ENCODE peak calls at places on chromosomes 6 and 20, in eight cellular contexts. One of them, this sample, is unnamed.
A peak's percentile ranks its signal among the peaks of the same experiment; 100 is the strongest.

GRCh38 chr6:151240036-151240685 is 394 bp downstream of the AKAP12 start:
- DNase-seq in uterus: peak; percentile 85
- DNase-seq in IMR-90: peak; percentile 64
- DNase-seq in A673: peak; percentile 88
- DNase-seq in GM12878: no peak
- DNase-seq in body of pancreas: peak; percentile 52
- DNase-seq in brain microvascular endothelial cell: peak; percentile 90
- DNase-seq in heart left ventricle: peak; percentile 83
- DNase-seq in this sample: peak; percentile 93

GRCh38 chr6:29537714-29538403 is 21.7 kb downstream of the UBD start:
- DNase-seq in GM12878: no peak
- DNase-seq in heart left ventricle: no peak
- DNase-seq in uterus: no peak
- DNase-seq in body of pancreas: no peak
- DNase-seq in IMR-90: no peak
- DNase-seq in A673: no peak
- DNase-seq in brain microvascular endothelial cell: no peak
- DNase-seq in this sample: no peak

GRCh38 chr6:46451343-46451742 is 39.9 kb downstream of the RCAN2 start:
- DNase-seq in body of pancreas: no peak
- DNase-seq in A673: no peak
- DNase-seq in uterus: no peak
- DNase-seq in GM12878: no peak
- DNase-seq in brain microvascular endothelial cell: no peak
- DNase-seq in heart left ventricle: no peak
- DNase-seq in IMR-90: peak; percentile 7
- DNase-seq in this sample: no peak

GRCh38 chr6:35955071-35955470 is 34.2 kb upstream of the SRPK1 start:
- DNase-seq in heart left ventricle: no peak
- DNase-seq in IMR-90: peak; percentile 64
- DNase-seq in A673: no peak
- DNase-seq in GM12878: no peak
- DNase-seq in brain microvascular endothelial cell: peak; percentile 29
- DNase-seq in body of pancreas: no peak
- DNase-seq in uterus: no peak
- DNase-seq in this sample: peak; percentile 56

GRCh38 chr20:38321959-38322598 is 18.1 kb downstream of the BPI start:
- DNase-seq in heart left ventricle: no peak
- DNase-seq in A673: peak; percentile 63
- DNase-seq in body of pancreas: peak; percentile 36
- DNase-seq in uterus: peak; percentile 60
- DNase-seq in GM12878: no peak
- DNase-seq in brain microvascular endothelial cell: peak; percentile 73
- DNase-seq in IMR-90: peak; percentile 73
- DNase-seq in this sample: peak; percentile 88

GRCh38 chr6:88922775-88923548 is 40.5 kb downstream of the RNGTT start:
- DNase-seq in A673: no peak
- DNase-seq in heart left ventricle: no peak
- DNase-seq in uterus: no peak
- DNase-seq in brain microvascular endothelial cell: peak; percentile 7
- DNase-seq in body of pancreas: no peak
- DNase-seq in IMR-90: peak; percentile 8
- DNase-seq in GM12878: no peak
- DNase-seq in this sample: no peak

GRCh38 chr20:34604980-34605788 is 46.7 kb downstream of the MAP1LC3A start:
- DNase-seq in brain microvascular endothelial cell: peak; percentile 47
- DNase-seq in body of pancreas: peak; percentile 7
- DNase-seq in GM12878: no peak
- DNase-seq in uterus: no peak
- DNase-seq in A673: no peak
- DNase-seq in IMR-90: peak; percentile 83
- DNase-seq in heart left ventricle: no peak
- DNase-seq in this sample: peak; percentile 76

GRCh38 chr6:40545954-40546353 is 41.2 kb downstream of the LRFN2 start:
- DNase-seq in IMR-90: no peak
- DNase-seq in uterus: no peak
- DNase-seq in A673: no peak
- DNase-seq in body of pancreas: no peak
- DNase-seq in brain microvascular endothelial cell: no peak
- DNase-seq in GM12878: no peak
- DNase-seq in heart left ventricle: no peak
- DNase-seq in this sample: no peak

GRCh38 chr20:25539742-25540201 is 45.6 kb downstream of the NINL start:
- DNase-seq in heart left ventricle: no peak
- DNase-seq in GM12878: no peak
- DNase-seq in brain microvascular endothelial cell: no peak
- DNase-seq in IMR-90: peak; percentile 52
- DNase-seq in A673: no peak
- DNase-seq in body of pancreas: no peak
- DNase-seq in uterus: no peak
- DNase-seq in this sample: no peak

GRCh38 chr6:51350308-51350904 is 531.7 kb downstream of the TFAP2B start:
- DNase-seq in GM12878: no peak
- DNase-seq in uterus: no peak
- DNase-seq in heart left ventricle: no peak
- DNase-seq in body of pancreas: no peak
- DNase-seq in brain microvascular endothelial cell: peak; percentile 8
- DNase-seq in A673: peak; percentile 27
- DNase-seq in IMR-90: no peak
- DNase-seq in this sample: peak; percentile 18

GRCh38 chr6:157461000-157461915 is 80.3 kb downstream of the ZDHHC14 start:
- DNase-seq in A673: no peak
- DNase-seq in body of pancreas: peak; percentile 89
- DNase-seq in uterus: no peak
- DNase-seq in brain microvascular endothelial cell: peak; percentile 48
- DNase-seq in IMR-90: peak; percentile 85
- DNase-seq in GM12878: peak; percentile 92
- DNase-seq in heart left ventricle: no peak
- DNase-seq in this sample: peak; percentile 80

GRCh38 chr6:94953867-94954631 is 623.3 kb upstream of the MANEA start:
- DNase-seq in uterus: no peak
- DNase-seq in IMR-90: no peak
- DNase-seq in body of pancreas: no peak
- DNase-seq in brain microvascular endothelial cell: no peak
- DNase-seq in GM12878: peak; percentile 1
- DNase-seq in heart left ventricle: no peak
- DNase-seq in A673: no peak
- DNase-seq in this sample: no peak

DNA sequence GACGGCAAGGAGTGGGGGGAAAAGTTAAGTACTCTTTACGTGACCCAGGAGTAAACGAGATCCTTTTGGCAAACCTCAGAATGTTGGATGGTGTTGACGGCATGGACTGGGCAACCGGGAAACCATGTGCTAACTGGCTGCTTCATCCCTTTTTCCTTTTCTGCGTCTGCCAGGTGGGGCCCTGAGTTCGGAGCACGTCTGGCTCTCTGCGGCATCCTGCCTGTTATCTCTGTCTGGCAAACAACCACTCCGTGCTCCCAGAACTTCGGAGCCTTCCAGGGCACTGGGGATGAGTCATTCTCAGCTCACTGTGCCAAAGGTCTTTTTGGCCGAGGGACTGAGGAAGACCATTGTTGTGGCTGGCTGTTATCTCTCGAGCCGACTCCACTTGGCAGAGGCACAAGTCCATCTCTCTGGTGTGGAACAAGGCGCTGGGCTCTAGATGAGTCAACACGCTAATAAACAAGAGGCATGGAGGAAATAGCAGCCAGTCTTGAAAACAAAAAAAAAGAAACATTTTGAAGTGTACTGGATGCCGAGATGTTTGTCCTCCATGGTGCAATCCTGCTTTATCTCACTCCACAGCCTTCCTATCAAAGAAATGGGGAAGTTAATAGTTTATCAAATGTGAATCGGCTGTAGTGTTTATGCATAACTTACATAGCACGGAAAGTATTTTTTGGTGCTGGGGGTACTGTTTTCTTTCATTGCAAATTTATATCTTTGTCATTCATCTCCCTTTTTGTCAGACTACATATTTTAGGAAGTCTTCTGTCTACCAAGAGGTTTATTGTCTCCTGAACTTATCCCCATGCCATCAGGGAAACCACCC is 64.6 kb upstream of the TXNDC5 start:
- DNase-seq in brain microvascular endothelial cell: peak; percentile 96
- DNase-seq in GM12878: no peak
- DNase-seq in heart left ventricle: peak; percentile 87
- DNase-seq in body of pancreas: peak; percentile 79
- DNase-seq in A673: no peak
- DNase-seq in IMR-90: peak; percentile 92
- DNase-seq in uterus: peak; percentile 86
- DNase-seq in this sample: peak; percentile 89
- H3K4me3 ChIP-seq in brain microvascular endothelial cell: no peak overlapping the region
- H3K4me3 ChIP-seq in GM12878: no peak overlapping the region
- H3K4me3 ChIP-seq in heart left ventricle: peak overlapping the region; percentile 2
- H3K4me3 ChIP-seq in body of pancreas: no peak overlapping the region
- H3K4me3 ChIP-seq in A673: no peak overlapping the region
- H3K4me3 ChIP-seq in IMR-90: peak overlapping the region; percentile 3
- H3K4me3 ChIP-seq in uterus: no peak overlapping the region
- H3K4me3 ChIP-seq in this sample: peak overlapping the region; percentile 28

GRCh38 chr6:39114395-39114706 is 635 bp downstream of the SAYSD1 start:
- DNase-seq in body of pancreas: no peak
- DNase-seq in heart left ventricle: no peak
- DNase-seq in IMR-90: no peak
- DNase-seq in brain microvascular endothelial cell: no peak
- DNase-seq in A673: no peak
- DNase-seq in uterus: no peak
- DNase-seq in GM12878: no peak
- DNase-seq in this sample: no peak

GRCh38 chr6:39114707-39115599 is at the start of gene SAYSD1:
- DNase-seq in IMR-90: peak; percentile 88
- DNase-seq in GM12878: peak; percentile 75
- DNase-seq in body of pancreas: peak; percentile 95
- DNase-seq in uterus: peak; percentile 92
- DNase-seq in A673: peak; percentile 94
- DNase-seq in heart left ventricle: peak; percentile 97
- DNase-seq in brain microvascular endothelial cell: peak; percentile 85
- DNase-seq in this sample: peak; percentile 97

GRCh38 chr6:39118921-39119320 is 3.9 kb upstream of the SAYSD1 start:
- DNase-seq in heart left ventricle: no peak
- DNase-seq in IMR-90: no peak
- DNase-seq in A673: no peak
- DNase-seq in body of pancreas: no peak
- DNase-seq in GM12878: no peak
- DNase-seq in uterus: no peak
- DNase-seq in brain microvascular endothelial cell: no peak
- DNase-seq in this sample: no peak

GRCh38 chr6:39111280-39111679 is 3.7 kb downstream of the SAYSD1 start:
- DNase-seq in GM12878: no peak
- DNase-seq in uterus: no peak
- DNase-seq in brain microvascular endothelial cell: no peak
- DNase-seq in body of pancreas: no peak
- DNase-seq in heart left ventricle: no peak
- DNase-seq in IMR-90: no peak
- DNase-seq in A673: no peak
- DNase-seq in this sample: no peak

DNA sequence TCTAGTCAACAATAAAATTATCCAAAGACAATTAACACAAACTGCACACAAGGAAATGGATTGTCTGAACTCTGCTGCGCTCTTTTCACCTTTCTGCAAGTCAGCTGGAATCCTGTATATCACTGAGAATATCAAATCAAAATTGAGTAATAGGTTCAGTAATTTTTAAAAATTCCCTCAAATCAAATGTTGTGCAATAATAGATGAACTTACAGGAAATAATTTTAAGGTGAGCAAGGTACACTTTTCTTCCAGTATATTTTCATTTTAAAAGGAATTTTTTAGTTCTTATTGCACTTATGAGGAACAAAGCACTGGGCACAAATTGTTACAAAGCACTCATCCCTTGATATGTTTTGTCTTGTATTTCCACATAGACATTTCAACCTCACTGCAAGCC is 1.2 kb downstream of the SAYSD1 start:
- DNase-seq in uterus: no peak
- DNase-seq in GM12878: no peak
- DNase-seq in IMR-90: no peak
- DNase-seq in brain microvascular endothelial cell: no peak
- DNase-seq in body of pancreas: no peak
- DNase-seq in heart left ventricle: no peak
- DNase-seq in A673: no peak
- DNase-seq in this sample: no peak
- H3K4me3 ChIP-seq in uterus: peak overlapping the region; percentile 80
- H3K4me3 ChIP-seq in GM12878: peak overlapping the region; percentile 68
- H3K4me3 ChIP-seq in IMR-90: no peak overlapping the region
- H3K4me3 ChIP-seq in brain microvascular endothelial cell: peak overlapping the region; percentile 78
- H3K4me3 ChIP-seq in body of pancreas: no peak overlapping the region
- H3K4me3 ChIP-seq in heart left ventricle: no peak overlapping the region
- H3K4me3 ChIP-seq in A673: peak overlapping the region; percentile 76
- H3K4me3 ChIP-seq in this sample: peak overlapping the region; percentile 84

GRCh38 chr6:27786048-27786447 is 126.1 kb downstream of the OR2B2 start:
- DNase-seq in brain microvascular endothelial cell: no peak
- DNase-seq in A673: no peak
- DNase-seq in IMR-90: no peak
- DNase-seq in GM12878: no peak
- DNase-seq in body of pancreas: no peak
- DNase-seq in uterus: no peak
- DNase-seq in heart left ventricle: no peak
- DNase-seq in this sample: no peak

GRCh38 chr6:27782703-27783236 is 129.4 kb downstream of the OR2B2 start:
- DNase-seq in A673: no peak
- DNase-seq in IMR-90: no peak
- DNase-seq in body of pancreas: no peak
- DNase-seq in brain microvascular endothelial cell: no peak
- DNase-seq in GM12878: no peak
- DNase-seq in uterus: no peak
- DNase-seq in heart left ventricle: no peak
- DNase-seq in this sample: no peak

GRCh38 chr6:27785297-27785696 is 126.9 kb downstream of the OR2B2 start:
- DNase-seq in uterus: no peak
- DNase-seq in brain microvascular endothelial cell: no peak
- DNase-seq in body of pancreas: no peak
- DNase-seq in GM12878: no peak
- DNase-seq in A673: no peak
- DNase-seq in heart left ventricle: no peak
- DNase-seq in IMR-90: no peak
- DNase-seq in this sample: no peak
- H3K4me3 ChIP-seq in uterus: no peak overlapping the region
- H3K4me3 ChIP-seq in brain microvascular endothelial cell: no peak overlapping the region
- H3K4me3 ChIP-seq in body of pancreas: no peak overlapping the region
- H3K4me3 ChIP-seq in GM12878: no peak overlapping the region
- H3K4me3 ChIP-seq in A673: no peak overlapping the region
- H3K4me3 ChIP-seq in heart left ventricle: no peak overlapping the region
- H3K4me3 ChIP-seq in IMR-90: no peak overlapping the region
- H3K4me3 ChIP-seq in this sample: no peak overlapping the region

DNA sequence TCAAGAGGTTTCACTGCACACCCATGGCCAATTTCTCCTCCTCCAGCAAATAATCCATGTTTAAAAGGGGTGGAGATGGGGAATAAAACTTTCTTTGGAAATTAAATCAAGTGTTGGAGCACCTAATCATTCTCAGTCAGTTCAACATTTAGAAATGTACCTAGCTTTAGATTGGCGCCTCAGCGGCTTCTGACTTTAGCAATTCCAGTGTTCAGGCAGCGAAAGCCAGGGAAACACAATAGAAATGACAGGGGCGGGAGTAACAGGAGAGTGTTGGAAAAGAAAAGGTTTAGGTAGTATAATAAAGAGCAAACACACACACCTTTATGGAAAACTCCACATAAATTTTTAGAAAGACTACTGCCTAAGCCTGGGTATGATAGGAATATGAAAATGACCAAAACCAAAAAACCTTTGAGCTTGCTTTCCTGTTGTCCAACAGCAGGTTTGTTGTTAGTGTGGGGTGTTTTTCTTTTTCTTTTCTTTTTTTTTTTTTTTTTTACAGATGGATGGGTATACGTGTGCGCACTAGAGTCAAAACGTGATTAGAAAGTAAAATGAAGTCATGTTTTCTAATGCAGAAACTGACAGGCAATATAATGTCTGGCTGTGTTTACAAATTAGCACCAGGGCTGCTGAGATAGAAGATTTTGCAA is 7.7 kb downstream of the TFAP2A start:
- DNase-seq in IMR-90: no peak
- DNase-seq in uterus: no peak
- DNase-seq in brain microvascular endothelial cell: no peak
- DNase-seq in body of pancreas: no peak
- DNase-seq in GM12878: no peak
- DNase-seq in A673: no peak
- DNase-seq in heart left ventricle: no peak
- DNase-seq in this sample: no peak
- H3K4me3 ChIP-seq in IMR-90: no peak overlapping the region
- H3K4me3 ChIP-seq in uterus: no peak overlapping the region
- H3K4me3 ChIP-seq in brain microvascular endothelial cell: no peak overlapping the region
- H3K4me3 ChIP-seq in body of pancreas: no peak overlapping the region
- H3K4me3 ChIP-seq in GM12878: no peak overlapping the region
- H3K4me3 ChIP-seq in A673: no peak overlapping the region
- H3K4me3 ChIP-seq in heart left ventricle: no peak overlapping the region
- H3K4me3 ChIP-seq in this sample: no peak overlapping the region

This sample was measured in osteoblast.